ENCODE peak calls at places on chromosomes 2 and 18, in eight cellular contexts. One of them, this sample, is unnamed.

GRCh38 chr2:9258501-9258900 is 51.9 kb downstream of the ASAP2 start:
- DNase-seq in HCT116: no peak
- DNase-seq in IMR-90: no peak
- DNase-seq in fibroblast of lung: no peak
- DNase-seq in Karpas-422: no peak
- DNase-seq in K562: no peak
- DNase-seq in neural progenitor cell: no peak
- DNase-seq in keratinocyte: no peak
- DNase-seq in this sample: no peak

GRCh38 chr2:109120166-109120565 is 8.8 kb upstream of the SH3RF3 start:
- DNase-seq in fibroblast of lung: no peak
- DNase-seq in IMR-90: no peak
- DNase-seq in Karpas-422: no peak
- DNase-seq in keratinocyte: no peak
- DNase-seq in neural progenitor cell: no peak
- DNase-seq in HCT116: no peak
- DNase-seq in K562: no peak
- DNase-seq in this sample: no peak

GRCh38 chr18:58041633-58042032 is 2.4 kb upstream of the NEDD4L start:
- DNase-seq in neural progenitor cell: no peak
- DNase-seq in K562: peak
- DNase-seq in HCT116: no peak
- DNase-seq in keratinocyte: no peak
- DNase-seq in Karpas-422: no peak
- DNase-seq in fibroblast of lung: peak
- DNase-seq in IMR-90: no peak
- DNase-seq in this sample: no peak

GRCh38 chr2:10424051-10424450 is 24.1 kb downstream of the ODC1 start:
- DNase-seq in K562: no peak
- DNase-seq in IMR-90: peak
- DNase-seq in fibroblast of lung: peak
- DNase-seq in neural progenitor cell: peak
- DNase-seq in keratinocyte: no peak
- DNase-seq in Karpas-422: no peak
- DNase-seq in HCT116: no peak
- DNase-seq in this sample: no peak

GRCh38 chr2:180002198-180002597 is 4.9 kb downstream of the CWC22 start:
- DNase-seq in keratinocyte: no peak
- DNase-seq in IMR-90: no peak
- DNase-seq in fibroblast of lung: no peak
- DNase-seq in HCT116: no peak
- DNase-seq in Karpas-422: no peak
- DNase-seq in K562: no peak
- DNase-seq in neural progenitor cell: no peak
- DNase-seq in this sample: no peak

GRCh38 chr2:122542236-122542635 is 786.8 kb downstream of the TSN start:
- DNase-seq in IMR-90: no peak
- DNase-seq in K562: no peak
- DNase-seq in keratinocyte: no peak
- DNase-seq in Karpas-422: no peak
- DNase-seq in fibroblast of lung: no peak
- DNase-seq in neural progenitor cell: no peak
- DNase-seq in HCT116: no peak
- DNase-seq in this sample: no peak

GRCh38 chr2:240810199-240810598 is 9.8 kb downstream of the KIF1A start:
- DNase-seq in Karpas-422: peak
- DNase-seq in IMR-90: no peak
- DNase-seq in keratinocyte: no peak
- DNase-seq in neural progenitor cell: no peak
- DNase-seq in HCT116: no peak
- DNase-seq in fibroblast of lung: no peak
- DNase-seq in K562: no peak
- DNase-seq in this sample: no peak

GRCh38 chr2:192137451-192137850 is 57.3 kb downstream of the TMEFF2 start:
- DNase-seq in Karpas-422: no peak
- DNase-seq in fibroblast of lung: no peak
- DNase-seq in HCT116: no peak
- DNase-seq in IMR-90: peak
- DNase-seq in keratinocyte: no peak
- DNase-seq in neural progenitor cell: no peak
- DNase-seq in K562: no peak
- DNase-seq in this sample: no peak

GRCh38 chr2:218407717-218408116 is 8.0 kb downstream of the CTDSP1 start:
- DNase-seq in HCT116: no peak
- DNase-seq in K562: no peak
- DNase-seq in neural progenitor cell: peak
- DNase-seq in fibroblast of lung: no peak
- DNase-seq in keratinocyte: no peak
- DNase-seq in Karpas-422: peak
- DNase-seq in IMR-90: no peak
- DNase-seq in this sample: no peak

GRCh38 chr2:144509548-144510205 is 10.2 kb downstream of the ZEB2 start:
- DNase-seq in K562: peak
- DNase-seq in HCT116: no peak
- DNase-seq in keratinocyte: no peak
- DNase-seq in Karpas-422: no peak
- DNase-seq in neural progenitor cell: no peak
- DNase-seq in fibroblast of lung: no peak
- DNase-seq in IMR-90: no peak
- DNase-seq in this sample: no peak

GRCh38 chr2:122539311-122539710 is 783.9 kb downstream of the TSN start:
- DNase-seq in neural progenitor cell: no peak
- DNase-seq in fibroblast of lung: no peak
- DNase-seq in IMR-90: no peak
- DNase-seq in keratinocyte: no peak
- DNase-seq in K562: no peak
- DNase-seq in HCT116: no peak
- DNase-seq in Karpas-422: no peak
- DNase-seq in this sample: no peak

GRCh38 chr2:186588421-186588820 is 1.4 kb upstream of the ITGAV start:
- DNase-seq in neural progenitor cell: no peak
- DNase-seq in Karpas-422: no peak
- DNase-seq in fibroblast of lung: no peak
- DNase-seq in keratinocyte: no peak
- DNase-seq in IMR-90: no peak
- DNase-seq in HCT116: no peak
- DNase-seq in K562: no peak
- DNase-seq in this sample: no peak

GRCh38 chr2:158931577-158931976 is 36.9 kb upstream of the TANC1 start:
- DNase-seq in HCT116: no peak
- DNase-seq in fibroblast of lung: peak
- DNase-seq in Karpas-422: no peak
- DNase-seq in keratinocyte: no peak
- DNase-seq in IMR-90: peak
- DNase-seq in neural progenitor cell: no peak
- DNase-seq in K562: no peak
- DNase-seq in this sample: no peak

GRCh38 chr2:233486778-233487552 is 79.6 kb downstream of the USP40 start:
- DNase-seq in HCT116: no peak
- DNase-seq in IMR-90: peak
- DNase-seq in keratinocyte: no peak
- DNase-seq in Karpas-422: no peak
- DNase-seq in K562: no peak
- DNase-seq in fibroblast of lung: peak
- DNase-seq in neural progenitor cell: no peak
- DNase-seq in this sample: no peak

GRCh38 chr2:207750315-207750714 is 19.4 kb downstream of the FZD5 start:
- DNase-seq in keratinocyte: no peak
- DNase-seq in fibroblast of lung: no peak
- DNase-seq in HCT116: no peak
- DNase-seq in IMR-90: no peak
- DNase-seq in Karpas-422: no peak
- DNase-seq in neural progenitor cell: no peak
- DNase-seq in K562: no peak
- DNase-seq in this sample: no peak

GRCh38 chr2:112960230-112960825 is 17.5 kb upstream of the IL36G start:
- DNase-seq in neural progenitor cell: no peak
- DNase-seq in fibroblast of lung: no peak
- DNase-seq in HCT116: no peak
- DNase-seq in keratinocyte: no peak
- DNase-seq in Karpas-422: no peak
- DNase-seq in IMR-90: no peak
- DNase-seq in K562: peak
- DNase-seq in this sample: no peak

GRCh38 chr2:215028231-215028630 is 110.2 kb downstream of the ABCA12 start:
- DNase-seq in Karpas-422: no peak
- DNase-seq in keratinocyte: no peak
- DNase-seq in IMR-90: peak
- DNase-seq in HCT116: no peak
- DNase-seq in fibroblast of lung: peak
- DNase-seq in K562: no peak
- DNase-seq in neural progenitor cell: no peak
- DNase-seq in this sample: no peak

DNA sequence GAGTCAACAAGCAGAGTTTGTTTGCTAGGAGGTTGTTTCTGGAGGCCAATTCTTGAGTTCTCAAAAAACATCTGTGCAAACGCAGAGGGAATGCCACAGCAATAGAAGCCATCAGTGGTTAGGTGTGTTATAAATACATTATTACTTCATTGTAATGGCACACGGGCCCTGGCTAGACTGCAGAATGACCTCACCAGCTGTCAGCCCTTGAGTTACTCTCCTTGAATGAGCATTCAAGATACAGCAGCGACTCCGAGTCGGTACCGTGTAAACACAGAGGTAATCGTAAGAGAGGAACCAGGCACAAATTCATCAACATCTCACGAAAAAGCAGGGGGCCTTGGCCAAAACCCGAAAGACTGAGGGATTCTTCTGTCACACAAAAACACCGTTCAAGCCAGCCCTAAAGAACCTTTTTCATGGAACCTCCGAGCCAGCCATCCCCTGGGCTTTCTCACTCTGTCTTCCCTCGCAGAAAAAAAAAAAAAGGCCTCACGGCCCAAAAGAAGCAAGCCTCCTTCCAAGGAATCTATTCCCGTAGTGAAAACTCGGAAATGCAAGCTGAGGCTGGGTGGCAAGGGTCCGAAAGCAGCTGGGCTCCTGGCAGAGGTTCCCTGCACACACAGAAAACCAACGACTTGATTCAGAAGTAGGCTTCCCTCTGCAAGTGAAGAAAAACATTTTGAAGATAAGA is 133.7 kb upstream of the MEIS1 start:
- DNase-seq in K562: no peak
- DNase-seq in HCT116: no peak
- DNase-seq in IMR-90: peak
- DNase-seq in keratinocyte: no peak
- DNase-seq in fibroblast of lung: peak
- DNase-seq in Karpas-422: no peak
- DNase-seq in neural progenitor cell: no peak
- DNase-seq in this sample: no peak
- H2AFZ ChIP-seq in K562: no peak
- H2AFZ ChIP-seq in HCT116: no peak
- H2AFZ ChIP-seq in IMR-90: no peak
- H2AFZ ChIP-seq in keratinocyte: no peak
- H2AFZ ChIP-seq in fibroblast of lung: no peak
- H2AFZ ChIP-seq in Karpas-422: no peak
- H2AFZ ChIP-seq in neural progenitor cell: no peak
- H2AFZ ChIP-seq in this sample: no peak

DNA sequence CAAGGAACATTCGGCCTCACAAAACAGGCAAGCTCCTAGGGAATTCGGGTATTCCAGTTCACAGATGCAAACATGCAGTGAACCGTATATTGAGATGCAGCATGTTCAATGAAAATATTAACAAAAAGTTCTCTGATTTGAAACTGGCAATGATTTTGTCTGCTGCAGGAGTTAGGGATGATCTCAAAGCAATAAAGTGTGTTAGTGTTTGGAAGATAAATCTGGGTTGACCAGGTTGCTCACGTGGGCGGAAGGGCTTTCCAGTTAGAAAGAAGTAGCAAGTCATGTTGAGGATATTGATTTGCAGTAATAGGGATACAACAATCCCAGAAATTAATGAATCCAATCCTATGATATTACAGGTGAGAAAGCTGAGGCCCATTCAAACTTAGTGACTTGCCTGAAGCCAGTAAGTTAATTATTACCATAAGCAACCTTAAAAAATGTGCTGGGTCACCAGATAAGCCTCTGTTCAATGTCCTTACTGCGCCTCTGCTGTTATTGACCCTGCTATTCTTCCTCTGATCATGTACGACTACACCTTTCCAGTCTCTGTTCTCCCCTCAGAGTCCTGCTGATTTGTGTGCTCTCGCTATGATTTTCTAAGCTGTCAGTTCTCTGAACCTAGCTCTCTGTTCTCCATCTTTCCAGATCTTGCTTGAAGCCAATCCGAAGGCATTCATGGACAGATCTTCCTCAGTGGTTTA is 370.8 kb downstream of the DSEL start:
- DNase-seq in HCT116: no peak
- DNase-seq in Karpas-422: no peak
- DNase-seq in neural progenitor cell: no peak
- DNase-seq in fibroblast of lung: no peak
- DNase-seq in K562: no peak
- DNase-seq in keratinocyte: no peak
- DNase-seq in IMR-90: no peak
- DNase-seq in this sample: no peak
- H2AFZ ChIP-seq in HCT116: no peak
- H2AFZ ChIP-seq in Karpas-422: no peak
- H2AFZ ChIP-seq in neural progenitor cell: peak
- H2AFZ ChIP-seq in fibroblast of lung: no peak
- H2AFZ ChIP-seq in K562: no peak
- H2AFZ ChIP-seq in keratinocyte: no peak
- H2AFZ ChIP-seq in IMR-90: no peak
- H2AFZ ChIP-seq in this sample: no peak

GRCh38 chr2:74653985-74654882 is at the start of gene SEMA4F:
- DNase-seq in K562: peak
- DNase-seq in keratinocyte: peak
- DNase-seq in HCT116: peak
- DNase-seq in Karpas-422: peak
- DNase-seq in IMR-90: peak
- DNase-seq in fibroblast of lung: peak
- DNase-seq in neural progenitor cell: peak
- DNase-seq in this sample: peak
- H2AFZ ChIP-seq in K562: peak
- H2AFZ ChIP-seq in keratinocyte: peak
- H2AFZ ChIP-seq in HCT116: peak
- H2AFZ ChIP-seq in Karpas-422: peak
- H2AFZ ChIP-seq in IMR-90: peak
- H2AFZ ChIP-seq in fibroblast of lung: peak
- H2AFZ ChIP-seq in neural progenitor cell: peak
- H2AFZ ChIP-seq in this sample: peak

DNA sequence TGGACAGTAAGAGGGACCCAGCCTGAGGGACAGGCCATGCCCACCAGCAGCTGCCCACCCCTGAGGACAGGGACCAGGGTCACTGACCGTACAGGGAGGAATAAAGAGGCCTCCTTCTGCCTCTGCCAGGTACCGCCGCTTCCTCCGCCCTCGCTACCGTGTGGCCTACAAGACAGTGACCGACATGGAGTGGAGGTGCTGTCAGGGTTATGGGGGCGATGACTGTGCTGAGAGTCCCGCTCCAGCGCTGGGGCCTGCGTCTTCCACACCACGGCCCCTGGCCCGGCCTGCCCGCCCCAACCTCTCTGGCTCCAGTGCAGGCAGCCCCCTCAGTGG is 2.2 kb downstream of the EMILIN1 start:
- DNase-seq in HCT116: no peak
- DNase-seq in IMR-90: no peak
- DNase-seq in K562: no peak
- DNase-seq in neural progenitor cell: no peak
- DNase-seq in keratinocyte: no peak
- DNase-seq in fibroblast of lung: no peak
- DNase-seq in Karpas-422: no peak
- DNase-seq in this sample: no peak
- H2AFZ ChIP-seq in HCT116: no peak
- H2AFZ ChIP-seq in IMR-90: peak
- H2AFZ ChIP-seq in K562: peak
- H2AFZ ChIP-seq in neural progenitor cell: no peak
- H2AFZ ChIP-seq in keratinocyte: peak
- H2AFZ ChIP-seq in fibroblast of lung: no peak
- H2AFZ ChIP-seq in Karpas-422: no peak
- H2AFZ ChIP-seq in this sample: no peak